ENCODE peak calls at places on chromosomes 2 and 18, in five cellular contexts. O is NCI-H460, A is iris pigment epithelial cell, K is EL, E is amniotic stem cell. U is an unnamed sample.

GRCh38 chr2:74374509-74375205 is 5.5 kb downstream of the DCTN1 start:
- DNase-seq in O (no peak), A (peak), K (peak), E (no peak), U (no peak)

GRCh38 chr2:72211359-72211758 is 63.7 kb upstream of the CYP26B1 start:
- DNase-seq in O (no peak), A (peak), K (no peak), E (no peak), U (no peak)

GRCh38 chr2:169046440-169047151 is 15.5 kb upstream of the ABCB11 start:
- DNase-seq in O (no peak), A (no peak), K (peak), E (no peak), U (no peak)

GRCh38 chr2:212918336-212918735 is 233.1 kb downstream of the IKZF2 start:
- DNase-seq in O (no peak), A (no peak), K (no peak), E (no peak), U (no peak)

GRCh38 chr18:3623769-3624545 is 174.0 kb downstream of the TGIF1 start:
- DNase-seq in O (peak), A (peak), K (peak), E (peak), U (peak)

GRCh38 chr18:75455249-75456183 is 28.0 kb upstream of the SMIM21 start:
- DNase-seq in O (no peak), A (peak), K (peak), E (no peak), U (no peak)

GRCh38 chr2:207533609-207534008 is 3.8 kb downstream of the CREB1 start:
- DNase-seq in O (no peak), A (no peak), K (no peak), E (no peak), U (no peak)

GRCh38 chr2:138504092-138504491 is 2.5 kb downstream of the SPOPL start:
- DNase-seq in O (no peak), A (no peak), K (no peak), E (no peak), U (no peak)

GRCh38 chr18:28793911-28794310 is 617.0 kb upstream of the CDH2 start:
- DNase-seq in O (no peak), A (no peak), K (no peak), E (no peak), U (no peak)